ENCODE peak calls at places on chromosomes 4 and X, in four cellular contexts. One of them, this sample, is unnamed.

GRCh38 chr4:83947811-83948210 is 411.9 kb downstream of the GPAT3 start:
- DNase-seq in IMR-90: peak
- DNase-seq in H1: no peak
- DNase-seq in mesendoderm: peak
- DNase-seq in this sample: no peak

GRCh38 chr4:185115827-185116232 is 27.2 kb upstream of the SLC25A4 start:
- DNase-seq in IMR-90: peak
- DNase-seq in H1: peak
- DNase-seq in mesendoderm: peak
- DNase-seq in this sample: peak

GRCh38 chr4:32425243-32425642 is 1705.1 kb downstream of the PCDH7 start:
- DNase-seq in IMR-90: no peak
- DNase-seq in H1: no peak
- DNase-seq in mesendoderm: no peak
- DNase-seq in this sample: no peak

GRCh38 chr4:9997881-9998280 is 23.4 kb downstream of the SLC2A9 start:
- DNase-seq in IMR-90: no peak
- DNase-seq in H1: no peak
- DNase-seq in mesendoderm: no peak
- DNase-seq in this sample: no peak

GRCh38 chr4:21845663-21846062 is 102.9 kb downstream of the KCNIP4 start:
- DNase-seq in IMR-90: peak
- DNase-seq in H1: no peak
- DNase-seq in mesendoderm: no peak
- DNase-seq in this sample: no peak

GRCh38 chrX:150594584-150594983 is 26.2 kb downstream of the MTM1 start:
- DNase-seq in IMR-90: no peak
- DNase-seq in H1: no peak
- DNase-seq in mesendoderm: no peak
- DNase-seq in this sample: no peak

GRCh38 chr4:106329027-106329618 is 12.8 kb downstream of the AIMP1 start:
- DNase-seq in IMR-90: peak
- DNase-seq in H1: no peak
- DNase-seq in mesendoderm: peak
- DNase-seq in this sample: no peak

GRCh38 chrX:139889760-139890159 is 43.1 kb downstream of the ATP11C start:
- DNase-seq in IMR-90: peak
- DNase-seq in H1: no peak
- DNase-seq in mesendoderm: peak
- DNase-seq in this sample: no peak

GRCh38 chr4:188987011-188987410 is 847.8 kb downstream of the TRIML1 start:
- DNase-seq in IMR-90: no peak
- DNase-seq in H1: no peak
- DNase-seq in mesendoderm: no peak
- DNase-seq in this sample: no peak

GRCh38 chr4:8279321-8280157 is 10.0 kb downstream of the HTRA3 start:
- DNase-seq in IMR-90: no peak
- DNase-seq in H1: no peak
- DNase-seq in mesendoderm: no peak
- DNase-seq in this sample: no peak
- H3K23ac ChIP-seq in IMR-90: no peak
- H3K23ac ChIP-seq in H1: no peak
- H3K23ac ChIP-seq in mesendoderm: no peak
- H3K23ac ChIP-seq in this sample: no peak

DNA sequence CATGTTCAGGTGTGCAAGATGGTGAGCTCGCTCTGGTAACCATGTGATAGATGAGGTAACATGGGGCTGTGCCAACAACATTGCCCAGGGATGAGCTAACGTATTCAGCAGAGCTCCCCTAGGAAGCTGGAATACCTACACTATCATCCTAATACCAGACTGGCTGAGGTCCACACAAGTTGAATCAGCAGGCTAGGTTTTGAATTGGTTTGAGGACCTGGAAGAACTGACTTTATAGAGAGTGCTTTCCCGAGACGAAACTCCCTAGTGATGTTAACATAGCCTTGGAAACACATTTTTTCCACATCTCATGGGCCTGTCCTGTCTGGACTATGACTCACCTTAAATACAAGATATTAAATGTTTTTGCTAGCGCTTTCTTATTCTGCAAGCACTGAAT is 56.7 kb downstream of the IGFBP7 start:
- DNase-seq in IMR-90: peak
- DNase-seq in H1: no peak
- DNase-seq in mesendoderm: no peak
- DNase-seq in this sample: no peak
- H4K5ac ChIP-seq in IMR-90: no peak
- H4K5ac ChIP-seq in H1: no peak
- H4K5ac ChIP-seq in mesendoderm: no peak
- H4K5ac ChIP-seq in this sample: no peak

DNA sequence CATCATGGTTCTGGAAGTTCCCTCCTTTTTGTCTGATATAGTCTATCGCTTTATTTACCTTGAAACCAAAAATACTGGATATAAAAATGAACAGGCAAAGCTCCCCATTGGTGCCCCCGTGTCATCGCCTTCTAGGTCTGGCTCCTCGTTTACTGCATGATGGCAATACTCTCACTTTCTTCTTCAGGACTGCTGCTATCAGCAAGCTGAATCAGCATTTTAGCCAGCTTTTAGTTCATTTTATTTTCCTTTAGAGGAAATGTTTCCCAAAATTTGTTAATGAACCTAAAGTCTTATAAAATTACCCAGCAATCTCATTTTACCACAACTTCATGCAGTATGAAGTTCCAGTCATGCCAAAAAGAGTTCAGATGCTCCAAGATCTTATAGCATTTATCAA is 80.5 kb downstream of the ZIC3 start:
- DNase-seq in IMR-90: no peak
- DNase-seq in H1: no peak
- DNase-seq in mesendoderm: no peak
- DNase-seq in this sample: no peak
- H3K23ac ChIP-seq in IMR-90: no peak
- H3K23ac ChIP-seq in H1: no peak
- H3K23ac ChIP-seq in mesendoderm: no peak
- H3K23ac ChIP-seq in this sample: no peak

DNA sequence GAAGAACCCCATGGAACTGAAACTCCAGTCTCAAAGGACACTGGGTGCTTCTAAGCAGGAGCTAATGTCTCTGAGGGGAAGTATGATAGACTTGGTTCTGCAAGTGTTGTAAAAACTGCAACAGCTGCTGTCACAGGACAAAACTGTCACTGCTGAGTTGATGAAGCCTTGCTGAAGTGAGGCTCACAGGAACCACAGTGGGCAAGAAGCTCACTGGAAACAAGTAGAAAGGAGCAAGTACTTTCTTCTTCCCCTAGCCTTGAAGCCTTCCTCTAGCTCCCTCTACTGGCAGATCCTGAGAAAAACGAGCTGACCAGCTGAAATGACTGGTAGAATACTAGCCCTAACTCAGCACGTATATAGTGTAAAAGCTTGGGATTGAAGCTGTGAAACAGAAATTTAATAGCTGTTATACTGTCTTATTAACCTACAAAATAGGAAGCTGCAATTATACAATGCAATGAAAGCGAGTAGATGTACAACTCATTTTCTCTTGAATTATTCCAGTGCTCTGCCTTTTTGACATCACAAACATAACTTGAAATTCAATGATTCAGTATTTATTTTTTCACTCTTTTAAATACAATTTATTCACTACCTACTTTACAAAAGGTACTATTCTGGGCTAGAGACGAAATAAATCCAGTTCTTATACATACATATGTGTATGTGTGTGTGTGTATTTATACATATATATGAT is 91.4 kb downstream of the GABRB1 start:
- DNase-seq in IMR-90: peak
- DNase-seq in H1: peak
- DNase-seq in mesendoderm: peak
- DNase-seq in this sample: peak
- H4K5ac ChIP-seq in IMR-90: no peak
- H4K5ac ChIP-seq in H1: no peak
- H4K5ac ChIP-seq in mesendoderm: no peak
- H4K5ac ChIP-seq in this sample: no peak

GRCh38 chr4:823761-824460 is 2.0 kb downstream of the CPLX1 start:
- DNase-seq in IMR-90: no peak
- DNase-seq in H1: no peak
- DNase-seq in mesendoderm: no peak
- DNase-seq in this sample: no peak
- H3K23ac ChIP-seq in IMR-90: no peak
- H3K23ac ChIP-seq in H1: no peak
- H3K23ac ChIP-seq in mesendoderm: no peak
- H3K23ac ChIP-seq in this sample: no peak

GRCh38 chrX:64805683-64806082 is 170.6 kb downstream of the ZC4H2 start:
- DNase-seq in IMR-90: no peak
- DNase-seq in H1: no peak
- DNase-seq in mesendoderm: no peak
- DNase-seq in this sample: no peak
- H4K5ac ChIP-seq in IMR-90: no peak
- H4K5ac ChIP-seq in H1: no peak
- H4K5ac ChIP-seq in mesendoderm: no peak
- H4K5ac ChIP-seq in this sample: no peak

DNA sequence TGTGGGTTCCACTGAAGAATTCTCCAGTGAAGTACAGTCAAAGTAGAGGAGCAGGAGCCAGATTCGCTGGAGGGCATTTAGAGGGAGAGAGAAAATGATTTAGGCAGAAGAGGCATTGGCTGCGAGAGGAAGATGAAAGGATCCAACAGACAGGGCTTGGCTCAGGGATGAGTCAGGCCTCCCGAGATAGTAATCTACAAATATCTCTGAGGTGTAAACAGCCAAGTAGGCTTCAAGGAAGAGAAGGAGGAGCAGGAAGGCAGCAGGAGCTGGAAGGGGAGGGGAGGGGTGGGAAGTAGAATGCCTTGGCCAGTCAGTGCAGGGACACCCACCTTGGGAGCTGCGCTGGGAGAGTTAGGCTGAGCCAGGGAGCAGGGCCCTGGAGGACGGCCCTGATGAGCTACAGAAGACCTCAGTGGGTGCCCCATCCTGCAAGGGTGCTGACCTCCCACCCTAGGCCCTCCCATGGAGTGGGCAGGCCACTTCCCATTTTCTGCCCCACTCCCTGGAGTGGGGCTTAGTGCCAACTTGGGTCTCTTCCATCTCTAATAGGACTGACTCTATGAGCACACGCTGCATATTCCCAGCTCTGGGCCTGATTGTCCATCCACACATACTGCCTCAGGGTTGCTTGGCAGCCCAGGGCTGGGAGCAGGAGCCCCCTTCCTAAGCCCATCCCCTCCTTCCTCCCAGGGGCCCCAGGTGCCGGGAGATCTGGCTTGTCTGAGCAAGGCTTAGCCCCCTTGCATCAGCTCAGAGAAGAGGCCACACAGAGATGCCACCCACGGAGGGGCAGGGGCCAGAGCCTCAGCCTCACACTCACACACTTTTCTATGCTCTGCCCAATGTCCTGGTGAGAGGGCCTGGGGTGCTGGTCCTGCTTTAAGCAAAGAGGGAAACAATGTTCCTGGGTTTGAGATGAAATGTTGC is 55.3 kb downstream of the PJA1 start:
- DNase-seq in IMR-90: peak
- DNase-seq in H1: no peak
- DNase-seq in mesendoderm: peak
- DNase-seq in this sample: peak
- H3K23ac ChIP-seq in IMR-90: no peak
- H3K23ac ChIP-seq in H1: no peak
- H3K23ac ChIP-seq in mesendoderm: no peak
- H3K23ac ChIP-seq in this sample: no peak

GRCh38 chr4:8818063-8818881 is 53.4 kb downstream of the HMX1 start:
- DNase-seq in IMR-90: no peak
- DNase-seq in H1: peak
- DNase-seq in mesendoderm: no peak
- DNase-seq in this sample: peak

GRCh38 chr4:8820178-8821102 is 51.2 kb downstream of the HMX1 start:
- DNase-seq in IMR-90: no peak
- DNase-seq in H1: peak
- DNase-seq in mesendoderm: no peak
- DNase-seq in this sample: peak

GRCh38 chr4:8819421-8820177 is 52.0 kb downstream of the HMX1 start:
- DNase-seq in IMR-90: no peak
- DNase-seq in H1: peak
- DNase-seq in mesendoderm: peak
- DNase-seq in this sample: peak

GRCh38 chr4:8817813-8818062 is 53.9 kb downstream of the HMX1 start:
- DNase-seq in IMR-90: no peak
- DNase-seq in H1: no peak
- DNase-seq in mesendoderm: no peak
- DNase-seq in this sample: no peak

GRCh38 chr4:8819019-8819418 is 52.6 kb downstream of the HMX1 start:
- DNase-seq in IMR-90: no peak
- DNase-seq in H1: no peak
- DNase-seq in mesendoderm: no peak
- DNase-seq in this sample: no peak
- H4K5ac ChIP-seq in IMR-90: no peak
- H4K5ac ChIP-seq in H1: no peak
- H4K5ac ChIP-seq in mesendoderm: no peak
- H4K5ac ChIP-seq in this sample: no peak